ENCODE peak calls at places on chromosomes 3 and 15, in seven cellular contexts. P is naive thymus-derived CD8-positive, alpha-beta T cell; I is stimulated activated CD8-positive, alpha-beta memory T cell treated with anti-CD3 and anti-CD28 coated beads, Interleukin-4, amount 100 ng/mL, for 1 hour; J is substantia nigra; W is T-cell; B is astrocyte of the spinal cord; F is activated CD8-positive, alpha-beta memory T cell treated with anti-CD3 and anti-CD28 coated beads for 48 hours. E is an unnamed sample.

GRCh38 chr15:99016680-99017321 is 9.2 kb upstream of the PGPEP1L start:
- DNase-seq in P (no peak), I (no peak), J (no peak), W (no peak), B (no peak), F (no peak), E (no peak)

GRCh38 chr15:82999905-83000671 is 11.4 kb downstream of the C15orf40 start:
- DNase-seq in P (no peak), I (peak; percentile 3), J (no peak), W (no peak), B (peak; percentile 73), F (no peak), E (no peak)

GRCh38 chr3:144178607-144179006 is 207.0 kb downstream of the DIPK2A start:
- DNase-seq in P (no peak), I (no peak), J (no peak), W (no peak), B (no peak), F (no peak), E (no peak)

GRCh38 chr3:72150634-72151412 is 365.9 kb upstream of the PROK2 start:
- DNase-seq in P (no peak), I (no peak), J (no peak), W (no peak), B (no peak), F (no peak), E (no peak)

GRCh38 chr15:37594431-37594830 is 340.0 kb upstream of the TMCO5A start:
- DNase-seq in P (no peak), I (no peak), J (no peak), W (no peak), B (no peak), F (no peak), E (no peak)

GRCh38 chr3:17642474-17642873 is 100.0 kb downstream of the TBC1D5 start:
- DNase-seq in P (no peak), I (no peak), J (no peak), W (no peak), B (no peak), F (no peak), E (no peak)

GRCh38 chr15:62972814-62973213 is 69.7 kb upstream of the TPM1 start:
- DNase-seq in P (no peak), I (no peak), J (no peak), W (no peak), B (peak; percentile 41), F (no peak), E (no peak)

GRCh38 chr15:66862878-66863335 is 160.9 kb downstream of the SMAD6 start:
- DNase-seq in P (peak; percentile 34), I (peak; percentile 42), J (no peak), W (peak; percentile 69), B (peak; percentile 80), F (peak; percentile 58), E (peak; percentile 82)

GRCh38 chr3:53495518-53496501 is 1.4 kb downstream of the CACNA1D start:
- DNase-seq in P (no peak), I (no peak), J (no peak), W (no peak), B (no peak), F (no peak), E (no peak)

GRCh38 chr3:125694761-125695294 is 99.5 kb upstream of the OSBPL11 start:
- DNase-seq in P (no peak), I (no peak), J (no peak), W (no peak), B (no peak), F (no peak), E (no peak)

GRCh38 chr3:50194128-50194902 is 2.9 kb downstream of the GNAT1 start:
- DNase-seq in P (peak; percentile 89), I (peak; percentile 75), J (no peak), W (peak; percentile 88), B (peak; percentile 51), F (peak; percentile 64), E (peak; percentile 77)

GRCh38 chr3:71129611-71130515 is 453.7 kb downstream of the FOXP1 start:
- DNase-seq in P (no peak), I (no peak), J (no peak), W (no peak), B (peak; percentile 65), F (no peak), E (no peak)

E was measured in stimulated activated CD4-positive, alpha-beta T cell treated with anti-CD3 and anti-CD28 coated beads, Interleukin-1b, Interleukin-23, amount 100 ng/mL, for 48 hours.